ENCODE peak calls at places on chromosomes 5 and 9, in six cellular contexts. W is upper lobe of left lung, C is Panc1, X is spleen, J is HepG2, B is transverse colon. T is an unnamed sample.

GRCh38 chr5:6585939-6586646 is 46.8 kb downstream of the NSUN2 start:
- DNase-seq in W (no peak), C (no peak), X (no peak), J (no peak), B (no peak), T (peak; percentile 72)

GRCh38 chr5:110790673-110791072 is 51.9 kb downstream of the SLC25A46 start:
- DNase-seq in W (no peak), C (no peak), X (no peak), J (no peak), B (no peak), T (no peak)

GRCh38 chr5:55668356-55668755 is 43.8 kb downstream of the SLC38A9 start:
- DNase-seq in W (no peak), C (no peak), X (no peak), J (no peak), B (no peak), T (no peak)

GRCh38 chr5:4275232-4275631 is 679.6 kb downstream of the IRX1 start:
- DNase-seq in W (no peak), C (no peak), X (no peak), J (no peak), B (no peak), T (no peak)

GRCh38 chr5:172361566-172362238 is 78.1 kb upstream of the UBTD2 start:
- DNase-seq in W (no peak), C (no peak), X (no peak), J (no peak), B (no peak), T (no peak)

GRCh38 chr9:80707120-80707519 is 982.2 kb downstream of the TLE1 start:
- DNase-seq in W (no peak), C (no peak), X (no peak), J (no peak), B (no peak), T (no peak)

GRCh38 chr5:98258939-98259338 is 514.5 kb upstream of the RGMB start:
- DNase-seq in W (no peak), C (no peak), X (no peak), J (no peak), B (no peak), T (no peak)

GRCh38 chr5:100682625-100683024 is 147.5 kb downstream of the FAM174A start:
- DNase-seq in W (no peak), C (no peak), X (no peak), J (no peak), B (no peak), T (no peak)

GRCh38 chr9:110142868-110143866 is 64.8 kb downstream of the C9orf152 start:
- DNase-seq in W (no peak), C (no peak), X (no peak), J (no peak), B (no peak), T (no peak)

GRCh38 chr5:150443242-150444075 is 6.1 kb downstream of the RPS14 start:
- DNase-seq in W (no peak), C (no peak), X (no peak), J (no peak), B (no peak), T (no peak)

GRCh38 chr9:108296056-108296455 is 559.7 kb downstream of the ACTL7B start:
- DNase-seq in W (no peak), C (no peak), X (no peak), J (no peak), B (no peak), T (no peak)

GRCh38 chr5:145479271-145479670 is 355.9 kb downstream of the PRELID2 start:
- DNase-seq in W (no peak), C (no peak), X (no peak), J (no peak), B (no peak), T (no peak)

GRCh38 chr5:75707911-75708509 is 9.2 kb downstream of the POC5 start:
- DNase-seq in W (no peak), C (no peak), X (no peak), J (no peak), B (no peak), T (no peak)

GRCh38 chr9:123832858-123833257 is 97.1 kb downstream of the DENND1A start:
- DNase-seq in W (no peak), C (no peak), X (peak; percentile 77), J (no peak), B (no peak), T (no peak)

GRCh38 chr9:86061972-86062739 is 37.2 kb downstream of the GOLM1 start:
- DNase-seq in W (no peak), C (no peak), X (no peak), J (no peak), B (peak; percentile 56), T (no peak)

GRCh38 chr9:135091545-135091944 is 4.1 kb downstream of the OLFM1 start:
- DNase-seq in W (no peak), C (no peak), X (no peak), J (no peak), B (no peak), T (no peak)

GRCh38 chr9:95280745-95281144 is 36.8 kb downstream of the FANCC start:
- DNase-seq in W (no peak), C (no peak), X (no peak), J (no peak), B (no peak), T (no peak)

GRCh38 chr5:131973981-131974380 is 28.5 kb upstream of the MEIKIN start:
- DNase-seq in W (no peak), C (no peak), X (no peak), J (no peak), B (no peak), T (no peak)

GRCh38 chr9:128201441-128202369 is 1.5 kb upstream of the DNM1 start:
- DNase-seq in W (no peak), C (no peak), X (no peak), J (peak; percentile 32), B (no peak), T (no peak)

GRCh38 chr5:81750308-81751008 is 439 bp downstream of the SSBP2 start:
- DNase-seq in W (peak; percentile 92), C (no peak), X (no peak), J (no peak), B (peak; percentile 32), T (no peak)

GRCh38 chr5:5270958-5271605 is 131.0 kb downstream of the ADAMTS16 start:
- DNase-seq in W (peak; percentile 89), C (peak; percentile 22), X (peak; percentile 85), J (peak; percentile 6), B (peak; percentile 14), T (no peak)

GRCh38 chr5:31638748-31639418 is at the start of gene PDZD2:
- DNase-seq in W (peak; percentile 91), C (peak; percentile 15), X (peak; percentile 83), J (peak; percentile 23), B (peak; percentile 60), T (no peak)

GRCh38 chr5:121987685-121988073 is 25.9 kb downstream of the SRFBP1 start:
- DNase-seq in W (no peak), C (no peak), X (no peak), J (peak; percentile 18), B (no peak), T (no peak)

GRCh38 chr5:77957931-77958476 is 181.9 kb upstream of the TBCA start:
- DNase-seq in W (peak; percentile 79), C (no peak), X (no peak), J (no peak), B (no peak), T (no peak)

GRCh38 chr9:101486693-101487442 is 46.8 kb upstream of the RNF20 start:
- DNase-seq in W (peak; percentile 90), C (no peak), X (peak; percentile 74), J (no peak), B (peak; percentile 68), T (no peak)

GRCh38 chr9:130692365-130692764 is 1.2 kb upstream of the EXOSC2 start:
- DNase-seq in W (peak; percentile 79), C (no peak), X (peak; percentile 82), J (no peak), B (no peak), T (no peak)

GRCh38 chr9:130687615-130688014 is 6.0 kb upstream of the EXOSC2 start:
- DNase-seq in W (no peak), C (no peak), X (no peak), J (no peak), B (no peak), T (no peak)

GRCh38 chr9:130688070-130688469 is 5.5 kb upstream of the EXOSC2 start:
- DNase-seq in W (no peak), C (no peak), X (no peak), J (no peak), B (no peak), T (no peak)

GRCh38 chr9:130689937-130690700 is 3.5 kb upstream of the EXOSC2 start:
- DNase-seq in W (no peak), C (peak; percentile 80), X (no peak), J (peak; percentile 97), B (peak; percentile 83), T (peak; percentile 95)

DNA sequence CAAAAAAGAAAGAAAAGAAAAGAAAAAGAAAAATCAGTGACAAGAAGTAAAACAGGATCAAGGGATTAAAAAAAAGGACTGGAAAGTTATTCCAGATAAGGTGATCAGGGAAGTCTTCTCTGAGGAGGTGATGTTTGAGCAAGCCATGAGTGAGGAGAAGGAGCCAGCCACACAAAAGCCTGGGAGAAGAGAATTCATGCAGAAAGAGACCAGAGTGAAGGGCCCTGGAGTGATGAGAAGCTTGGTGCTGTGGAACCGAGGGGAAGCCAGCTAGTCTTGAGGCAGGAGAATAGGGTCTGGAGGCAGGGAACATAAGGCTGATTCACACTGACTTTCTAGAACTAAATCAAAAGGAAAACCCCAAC is 4.0 kb upstream of the EXOSC2 start:
- DNase-seq in W (no peak), C (no peak), X (no peak), J (no peak), B (no peak), T (no peak)
- H3K4me3 ChIP-seq in W (no peak overlapping the region), C (peak overlapping the region; percentile 60), X (no peak overlapping the region), J (peak overlapping the region; percentile 76), B (peak overlapping the region; percentile 16), T (peak overlapping the region; percentile 39)

GRCh38 chr5:158819095-158819494 is 280.6 kb downstream of the EBF1 start:
- DNase-seq in W (no peak), C (no peak), X (no peak), J (no peak), B (no peak), T (no peak)
- TF ChIP-seq POLR2AphosphoS5 in W (no peak), C (no peak), X (no peak), J (no peak), B (no peak), T (no peak)

DNA sequence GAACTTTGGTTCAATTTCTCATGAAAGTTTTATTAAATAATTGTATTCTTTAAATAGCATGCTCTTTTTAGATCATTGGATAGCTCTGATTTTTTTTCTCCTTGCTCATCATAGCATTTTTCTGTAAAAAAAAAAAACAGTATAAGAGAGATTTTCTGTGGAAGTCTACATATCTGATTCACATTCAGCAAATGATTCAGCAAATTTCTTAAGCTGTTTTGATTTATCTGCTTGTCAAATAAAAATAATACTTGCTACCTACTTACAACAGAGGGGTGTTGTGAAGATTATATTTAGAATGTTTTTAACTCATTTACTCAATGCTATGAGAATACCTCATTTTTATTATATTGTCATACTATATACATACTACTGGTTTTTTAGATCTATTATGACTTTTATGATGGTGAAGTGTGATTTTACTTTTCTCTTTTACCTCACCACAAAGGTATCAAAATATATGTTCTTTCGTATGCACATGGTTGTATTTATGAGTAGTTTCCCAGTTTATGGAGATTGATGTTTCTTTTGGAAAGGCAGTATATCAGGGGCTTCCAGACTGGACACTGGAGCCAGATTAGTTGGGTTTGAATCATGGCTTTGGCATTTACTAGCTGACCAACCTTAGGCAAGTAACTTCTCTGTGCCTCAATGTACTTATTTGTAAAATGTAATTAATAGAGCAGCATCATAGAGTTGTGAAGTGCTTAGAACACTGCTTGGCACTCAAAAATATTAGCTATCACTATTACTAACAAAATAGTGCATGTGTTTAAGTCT is 25.5 kb downstream of the TNPO1 start:
- DNase-seq in W (no peak), C (no peak), X (no peak), J (no peak), B (no peak), T (no peak)
- H3K27ac ChIP-seq in W (no peak overlapping the region), C (peak overlapping the region; percentile 18), X (peak overlapping the region; percentile 69), J (no peak overlapping the region), B (no peak overlapping the region), T (no peak overlapping the region)

GRCh38 chr9:126014726-126015125 is 267.6 kb downstream of the PBX3 start:
- DNase-seq in W (no peak), C (no peak), X (no peak), J (no peak), B (no peak), T (no peak)
- H3K4me3 ChIP-seq in W (no peak overlapping the region), C (no peak overlapping the region), X (no peak overlapping the region), J (no peak overlapping the region), B (no peak overlapping the region), T (no peak overlapping the region)